ENCODE peak calls at places on chromosomes 4 and X, in eight cellular contexts. One of them, this sample, is unnamed.

GRCh38 chrX:105869676-105870075 is 47.3 kb downstream of the NRK start:
- DNase-seq in A549: no peak
- DNase-seq in islet precursor cell: no peak
- DNase-seq in RCC 7860: no peak
- DNase-seq in midbrain: no peak
- DNase-seq in nucleus accumbens: no peak
- DNase-seq in NCI-H1930: no peak
- DNase-seq in EL: no peak
- DNase-seq in this sample: no peak

GRCh38 chr4:8324640-8325239 is 55.2 kb downstream of the HTRA3 start:
- DNase-seq in A549: no peak
- DNase-seq in islet precursor cell: peak; percentile 30
- DNase-seq in RCC 7860: no peak
- DNase-seq in midbrain: no peak
- DNase-seq in nucleus accumbens: no peak
- DNase-seq in NCI-H1930: no peak
- DNase-seq in EL: peak; percentile 29
- DNase-seq in this sample: peak; percentile 8

GRCh38 chr4:117376700-117377099 is 291.3 kb upstream of the TRAM1L1 start:
- DNase-seq in A549: no peak
- DNase-seq in islet precursor cell: no peak
- DNase-seq in RCC 7860: no peak
- DNase-seq in midbrain: no peak
- DNase-seq in nucleus accumbens: no peak
- DNase-seq in NCI-H1930: no peak
- DNase-seq in EL: no peak
- DNase-seq in this sample: no peak

GRCh38 chr4:121555315-121556107 is 141.3 kb downstream of the ANXA5 start:
- DNase-seq in A549: no peak
- DNase-seq in islet precursor cell: no peak
- DNase-seq in RCC 7860: no peak
- DNase-seq in midbrain: no peak
- DNase-seq in nucleus accumbens: no peak
- DNase-seq in NCI-H1930: no peak
- DNase-seq in EL: no peak
- DNase-seq in this sample: no peak

GRCh38 chr4:100494166-100494565 is 23.7 kb downstream of the EMCN start:
- DNase-seq in A549: no peak
- DNase-seq in islet precursor cell: no peak
- DNase-seq in RCC 7860: no peak
- DNase-seq in midbrain: no peak
- DNase-seq in nucleus accumbens: no peak
- DNase-seq in NCI-H1930: no peak
- DNase-seq in EL: peak; percentile 35
- DNase-seq in this sample: no peak

GRCh38 chrX:23937100-23937499 is 29.3 kb downstream of the CXorf58 start:
- DNase-seq in A549: peak; percentile 9
- DNase-seq in islet precursor cell: no peak
- DNase-seq in RCC 7860: no peak
- DNase-seq in midbrain: no peak
- DNase-seq in nucleus accumbens: no peak
- DNase-seq in NCI-H1930: no peak
- DNase-seq in EL: no peak
- DNase-seq in this sample: no peak

GRCh38 chr4:121256346-121256745 is 92.2 kb upstream of the TNIP3 start:
- DNase-seq in A549: no peak
- DNase-seq in islet precursor cell: no peak
- DNase-seq in RCC 7860: peak; percentile 37
- DNase-seq in midbrain: no peak
- DNase-seq in nucleus accumbens: no peak
- DNase-seq in NCI-H1930: no peak
- DNase-seq in EL: peak; percentile 86
- DNase-seq in this sample: no peak

GRCh38 chr4:105633241-105633640 is 75.2 kb downstream of the INTS12 start:
- DNase-seq in A549: no peak
- DNase-seq in islet precursor cell: peak; percentile 68
- DNase-seq in RCC 7860: no peak
- DNase-seq in midbrain: no peak
- DNase-seq in nucleus accumbens: no peak
- DNase-seq in NCI-H1930: no peak
- DNase-seq in EL: no peak
- DNase-seq in this sample: peak; percentile 44

GRCh38 chr4:186204103-186204559 is 12.8 kb downstream of the CYP4V2 start:
- DNase-seq in A549: no peak
- DNase-seq in islet precursor cell: no peak
- DNase-seq in RCC 7860: no peak
- DNase-seq in midbrain: no peak
- DNase-seq in nucleus accumbens: no peak
- DNase-seq in NCI-H1930: no peak
- DNase-seq in EL: no peak
- DNase-seq in this sample: no peak

GRCh38 chr4:152565338-152565737 is 29.4 kb upstream of the FBXW7 start:
- DNase-seq in A549: no peak
- DNase-seq in islet precursor cell: no peak
- DNase-seq in RCC 7860: no peak
- DNase-seq in midbrain: no peak
- DNase-seq in nucleus accumbens: no peak
- DNase-seq in NCI-H1930: no peak
- DNase-seq in EL: no peak
- DNase-seq in this sample: no peak

GRCh38 chr4:162163892-162164759 is at the start of gene FSTL5:
- DNase-seq in A549: peak; percentile 74
- DNase-seq in islet precursor cell: peak; percentile 98
- DNase-seq in RCC 7860: no peak
- DNase-seq in midbrain: peak; percentile 77
- DNase-seq in nucleus accumbens: peak; percentile 83
- DNase-seq in NCI-H1930: peak; percentile 44
- DNase-seq in EL: peak; percentile 13
- DNase-seq in this sample: peak; percentile 45

GRCh38 chrX:71953946-71954345 is 43.3 kb downstream of the NHSL2 start:
- DNase-seq in A549: no peak
- DNase-seq in islet precursor cell: no peak
- DNase-seq in RCC 7860: no peak
- DNase-seq in midbrain: no peak
- DNase-seq in nucleus accumbens: no peak
- DNase-seq in NCI-H1930: no peak
- DNase-seq in EL: no peak
- DNase-seq in this sample: no peak

GRCh38 chrX:13778916-13779315 is 38.0 kb downstream of the GPM6B start:
- DNase-seq in A549: no peak
- DNase-seq in islet precursor cell: no peak
- DNase-seq in RCC 7860: no peak
- DNase-seq in midbrain: no peak
- DNase-seq in nucleus accumbens: no peak
- DNase-seq in NCI-H1930: no peak
- DNase-seq in EL: peak; percentile 50
- DNase-seq in this sample: no peak

GRCh38 chr4:4763815-4764202 is 95.7 kb upstream of the MSX1 start:
- DNase-seq in A549: no peak
- DNase-seq in islet precursor cell: no peak
- DNase-seq in RCC 7860: no peak
- DNase-seq in midbrain: no peak
- DNase-seq in nucleus accumbens: no peak
- DNase-seq in NCI-H1930: no peak
- DNase-seq in EL: peak; percentile 33
- DNase-seq in this sample: no peak